ENCODE peak calls at places on chromosomes 1 and 21, in seven cellular contexts. One of them, this sample, is unnamed.

GRCh38 chr1:56532359-56532696 is 47.0 kb downstream of the PLPP3 start:
- DNase-seq in ascending aorta: no peak
- DNase-seq in fibroblast of lung: no peak
- DNase-seq in GM12878: no peak
- DNase-seq in GM23338: no peak
- DNase-seq in PC-9: no peak
- DNase-seq in lower lobe of right lung: no peak
- DNase-seq in this sample: no peak

GRCh38 chr1:104294259-104294658 is 544.6 kb downstream of the AMY1C start:
- DNase-seq in ascending aorta: no peak
- DNase-seq in fibroblast of lung: no peak
- DNase-seq in GM12878: no peak
- DNase-seq in GM23338: no peak
- DNase-seq in PC-9: no peak
- DNase-seq in lower lobe of right lung: no peak
- DNase-seq in this sample: no peak

GRCh38 chr1:118302145-118302544 is 117.1 kb upstream of the SPAG17 start:
- DNase-seq in ascending aorta: no peak
- DNase-seq in fibroblast of lung: no peak
- DNase-seq in GM12878: no peak
- DNase-seq in GM23338: peak; percentile 4
- DNase-seq in PC-9: no peak
- DNase-seq in lower lobe of right lung: no peak
- DNase-seq in this sample: no peak

GRCh38 chr1:8602471-8603219 is 214.8 kb downstream of the RERE start:
- DNase-seq in ascending aorta: no peak
- DNase-seq in fibroblast of lung: no peak
- DNase-seq in GM12878: no peak
- DNase-seq in GM23338: no peak
- DNase-seq in PC-9: no peak
- DNase-seq in lower lobe of right lung: no peak
- DNase-seq in this sample: no peak

GRCh38 chr1:179178965-179179364 is 50.5 kb downstream of the ABL2 start:
- DNase-seq in ascending aorta: no peak
- DNase-seq in fibroblast of lung: peak; percentile 52
- DNase-seq in GM12878: no peak
- DNase-seq in GM23338: no peak
- DNase-seq in PC-9: no peak
- DNase-seq in lower lobe of right lung: no peak
- DNase-seq in this sample: peak; percentile 25

GRCh38 chr1:89489037-89489729 is 35.4 kb upstream of the LRRC8B start:
- DNase-seq in ascending aorta: no peak
- DNase-seq in fibroblast of lung: peak; percentile 62
- DNase-seq in GM12878: no peak
- DNase-seq in GM23338: no peak
- DNase-seq in PC-9: no peak
- DNase-seq in lower lobe of right lung: no peak
- DNase-seq in this sample: no peak

GRCh38 chr1:39639333-39640130 is at the start of gene HEYL:
- DNase-seq in ascending aorta: peak; percentile 88
- DNase-seq in fibroblast of lung: peak; percentile 21
- DNase-seq in GM12878: no peak
- DNase-seq in GM23338: peak; percentile 92
- DNase-seq in PC-9: peak; percentile 56
- DNase-seq in lower lobe of right lung: peak; percentile 84
- DNase-seq in this sample: peak; percentile 90

GRCh38 chr1:59714219-59714618 is 100.5 kb upstream of the HOOK1 start:
- DNase-seq in ascending aorta: no peak
- DNase-seq in fibroblast of lung: no peak
- DNase-seq in GM12878: no peak
- DNase-seq in GM23338: no peak
- DNase-seq in PC-9: no peak
- DNase-seq in lower lobe of right lung: no peak
- DNase-seq in this sample: no peak

GRCh38 chr1:147840909-147841308 is 61.7 kb upstream of the GJA8 start:
- DNase-seq in ascending aorta: no peak
- DNase-seq in fibroblast of lung: no peak
- DNase-seq in GM12878: no peak
- DNase-seq in GM23338: no peak
- DNase-seq in PC-9: no peak
- DNase-seq in lower lobe of right lung: no peak
- DNase-seq in this sample: peak; percentile 10

GRCh38 chr1:231691618-231692259 is 65.1 kb downstream of the DISC1 start:
- DNase-seq in ascending aorta: no peak
- DNase-seq in fibroblast of lung: no peak
- DNase-seq in GM12878: no peak
- DNase-seq in GM23338: peak; percentile 78
- DNase-seq in PC-9: no peak
- DNase-seq in lower lobe of right lung: no peak
- DNase-seq in this sample: peak; percentile 52

GRCh38 chr1:243525085-243525487 is 269.2 kb downstream of the SDCCAG8 start:
- DNase-seq in ascending aorta: no peak
- DNase-seq in fibroblast of lung: peak; percentile 63
- DNase-seq in GM12878: no peak
- DNase-seq in GM23338: no peak
- DNase-seq in PC-9: no peak
- DNase-seq in lower lobe of right lung: no peak
- DNase-seq in this sample: no peak

GRCh38 chr1:232393010-232393833 is 236.7 kb downstream of the SIPA1L2 start:
- DNase-seq in ascending aorta: no peak
- DNase-seq in fibroblast of lung: no peak
- DNase-seq in GM12878: no peak
- DNase-seq in GM23338: no peak
- DNase-seq in PC-9: no peak
- DNase-seq in lower lobe of right lung: no peak
- DNase-seq in this sample: no peak

GRCh38 chr1:110630770-110631663 is 24.9 kb upstream of the KCNA2 start:
- DNase-seq in ascending aorta: peak; percentile 78
- DNase-seq in fibroblast of lung: peak; percentile 64
- DNase-seq in GM12878: peak; percentile 84
- DNase-seq in GM23338: peak; percentile 92
- DNase-seq in PC-9: peak; percentile 63
- DNase-seq in lower lobe of right lung: peak; percentile 81
- DNase-seq in this sample: peak; percentile 48

GRCh38 chr21:44299085-44299457 is 782 bp upstream of the PFKL start:
- DNase-seq in ascending aorta: no peak
- DNase-seq in fibroblast of lung: peak; percentile 34
- DNase-seq in GM12878: no peak
- DNase-seq in GM23338: no peak
- DNase-seq in PC-9: no peak
- DNase-seq in lower lobe of right lung: no peak
- DNase-seq in this sample: no peak

GRCh38 chr1:78833491-78833890 is 173.0 kb downstream of the ADGRL4 start:
- DNase-seq in ascending aorta: no peak
- DNase-seq in fibroblast of lung: peak; percentile 85
- DNase-seq in GM12878: no peak
- DNase-seq in GM23338: no peak
- DNase-seq in PC-9: no peak
- DNase-seq in lower lobe of right lung: no peak
- DNase-seq in this sample: no peak

GRCh38 chr1:230087034-230087721 is 20.1 kb downstream of the GALNT2 start:
- DNase-seq in ascending aorta: no peak
- DNase-seq in fibroblast of lung: no peak
- DNase-seq in GM12878: no peak
- DNase-seq in GM23338: no peak
- DNase-seq in PC-9: no peak
- DNase-seq in lower lobe of right lung: no peak
- DNase-seq in this sample: no peak

GRCh38 chr1:185871627-185872150 is 137.5 kb downstream of the HMCN1 start:
- DNase-seq in ascending aorta: no peak
- DNase-seq in fibroblast of lung: no peak
- DNase-seq in GM12878: no peak
- DNase-seq in GM23338: no peak
- DNase-seq in PC-9: no peak
- DNase-seq in lower lobe of right lung: no peak
- DNase-seq in this sample: no peak
- H3K4me1 ChIP-seq in ascending aorta: no peaks in the 10 kb centered on the region
- H3K4me1 ChIP-seq in fibroblast of lung: no peaks in the 10 kb centered on the region
- H3K4me1 ChIP-seq in GM12878: no peaks in the 10 kb centered on the region
- H3K4me1 ChIP-seq in GM23338: no peaks in the 10 kb centered on the region
- H3K4me1 ChIP-seq in PC-9: no peaks in the 10 kb centered on the region
- H3K4me1 ChIP-seq in lower lobe of right lung: no peaks in the 10 kb centered on the region
- H3K4me1 ChIP-seq in this sample: no peaks in the 10 kb centered on the region

GRCh38 chr1:208264469-208265126 is 20.4 kb upstream of the PLXNA2 start:
- DNase-seq in ascending aorta: no peak
- DNase-seq in fibroblast of lung: no peak
- DNase-seq in GM12878: no peak
- DNase-seq in GM23338: no peak
- DNase-seq in PC-9: no peak
- DNase-seq in lower lobe of right lung: no peak
- DNase-seq in this sample: no peak

GRCh38 chr1:208265127-208265469 is 20.9 kb upstream of the PLXNA2 start:
- DNase-seq in ascending aorta: no peak
- DNase-seq in fibroblast of lung: no peak
- DNase-seq in GM12878: no peak
- DNase-seq in GM23338: no peak
- DNase-seq in PC-9: no peak
- DNase-seq in lower lobe of right lung: no peak
- DNase-seq in this sample: no peak

GRCh38 chr1:208267896-208268295 is 23.7 kb upstream of the PLXNA2 start:
- DNase-seq in ascending aorta: no peak
- DNase-seq in fibroblast of lung: no peak
- DNase-seq in GM12878: no peak
- DNase-seq in GM23338: no peak
- DNase-seq in PC-9: no peak
- DNase-seq in lower lobe of right lung: no peak
- DNase-seq in this sample: no peak

GRCh38 chr1:208268541-208269337 is 24.6 kb upstream of the PLXNA2 start:
- DNase-seq in ascending aorta: no peak
- DNase-seq in fibroblast of lung: no peak
- DNase-seq in GM12878: no peak
- DNase-seq in GM23338: no peak
- DNase-seq in PC-9: no peak
- DNase-seq in lower lobe of right lung: no peak
- DNase-seq in this sample: no peak

GRCh38 chr1:208265525-208265924 is 21.3 kb upstream of the PLXNA2 start:
- DNase-seq in ascending aorta: no peak
- DNase-seq in fibroblast of lung: no peak
- DNase-seq in GM12878: no peak
- DNase-seq in GM23338: no peak
- DNase-seq in PC-9: no peak
- DNase-seq in lower lobe of right lung: no peak
- DNase-seq in this sample: no peak
- H3K27me3 ChIP-seq in ascending aorta: no peaks in the 10 kb centered on the region
- H3K27me3 ChIP-seq in fibroblast of lung: peaks cover 12% of the 10 kb centered on the region
- H3K27me3 ChIP-seq in GM12878: peaks cover 1% of the 10 kb centered on the region
- H3K27me3 ChIP-seq in GM23338: no peaks in the 10 kb centered on the region
- H3K27me3 ChIP-seq in PC-9: peaks cover 92% of the 10 kb centered on the region
- H3K27me3 ChIP-seq in lower lobe of right lung: peaks cover 15% of the 10 kb centered on the region
- H3K27me3 ChIP-seq in this sample: peaks cover 15% of the 10 kb centered on the region

GRCh38 chr1:215082532-215083407 is at the start of gene KCNK2:
- DNase-seq in ascending aorta: no peak
- DNase-seq in fibroblast of lung: no peak
- DNase-seq in GM12878: no peak
- DNase-seq in GM23338: peak; percentile 75
- DNase-seq in PC-9: peak; percentile 7
- DNase-seq in lower lobe of right lung: no peak
- DNase-seq in this sample: peak; percentile 42
- H3K4me3 ChIP-seq in ascending aorta: peak within 1 kb of the TSS; percentile 57
- H3K4me3 ChIP-seq in fibroblast of lung: peak within 1 kb of the TSS; percentile 78
- H3K4me3 ChIP-seq in GM12878: no peak within 1 kb of the TSS
- H3K4me3 ChIP-seq in GM23338: peak within 1 kb of the TSS; percentile 78
- H3K4me3 ChIP-seq in PC-9: peak within 1 kb of the TSS; percentile 60
- H3K4me3 ChIP-seq in lower lobe of right lung: peak within 1 kb of the TSS; percentile 37
- H3K4me3 ChIP-seq in this sample: peak within 1 kb of the TSS; percentile 46

DNA sequence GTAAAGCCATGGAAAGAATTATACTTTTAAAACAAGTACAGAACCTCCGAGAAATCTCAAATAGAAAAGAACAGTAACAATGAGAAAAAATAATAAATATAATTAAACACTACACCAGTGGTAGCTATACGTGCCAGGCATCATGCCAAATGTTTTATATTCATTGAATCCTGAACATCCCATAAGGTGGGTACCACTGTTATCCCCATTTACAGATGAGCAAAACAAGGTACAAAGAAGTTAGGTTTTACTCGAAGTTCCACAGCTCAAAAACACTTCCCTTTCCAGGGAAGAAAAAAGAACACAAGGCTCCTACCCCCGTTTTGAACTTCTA is 33.4 kb downstream of the JAK1 start:
- DNase-seq in ascending aorta: no peak
- DNase-seq in fibroblast of lung: no peak
- DNase-seq in GM12878: no peak
- DNase-seq in GM23338: no peak
- DNase-seq in PC-9: no peak
- DNase-seq in lower lobe of right lung: no peak
- DNase-seq in this sample: no peak
- H3K4me1 ChIP-seq in ascending aorta: no peaks in the 10 kb centered on the region
- H3K4me1 ChIP-seq in fibroblast of lung: peaks cover 20% of the 10 kb centered on the region
- H3K4me1 ChIP-seq in GM12878: peaks cover 9% of the 10 kb centered on the region
- H3K4me1 ChIP-seq in GM23338: peaks cover 17% of the 10 kb centered on the region
- H3K4me1 ChIP-seq in PC-9: peaks cover 15% of the 10 kb centered on the region
- H3K4me1 ChIP-seq in lower lobe of right lung: peaks cover 57% of the 10 kb centered on the region
- H3K4me1 ChIP-seq in this sample: no peaks in the 10 kb centered on the region

GRCh38 chr1:20191266-20191665 is 4.9 kb upstream of the PLA2G2C start:
- DNase-seq in ascending aorta: no peak
- DNase-seq in fibroblast of lung: no peak
- DNase-seq in GM12878: no peak
- DNase-seq in GM23338: no peak
- DNase-seq in PC-9: no peak
- DNase-seq in lower lobe of right lung: no peak
- DNase-seq in this sample: no peak
- H3K27me3 ChIP-seq in ascending aorta: no peaks in the 10 kb centered on the region
- H3K27me3 ChIP-seq in fibroblast of lung: peaks cover 31% of the 10 kb centered on the region
- H3K27me3 ChIP-seq in GM12878: peaks cover 5% of the 10 kb centered on the region
- H3K27me3 ChIP-seq in GM23338: no peaks in the 10 kb centered on the region
- H3K27me3 ChIP-seq in PC-9: no peaks in the 10 kb centered on the region
- H3K27me3 ChIP-seq in lower lobe of right lung: peaks cover under 1% of the 10 kb centered on the region
- H3K27me3 ChIP-seq in this sample: peaks cover 40% of the 10 kb centered on the region

GRCh38 chr1:228490120-228491078 is 3.2 kb downstream of the RNF187 start:
- DNase-seq in ascending aorta: no peak
- DNase-seq in fibroblast of lung: peak; percentile 74
- DNase-seq in GM12878: no peak
- DNase-seq in GM23338: no peak
- DNase-seq in PC-9: peak; percentile 41
- DNase-seq in lower lobe of right lung: no peak
- DNase-seq in this sample: no peak

GRCh38 chr1:228486596-228487335 is 416 bp upstream of the RNF187 start:
- DNase-seq in ascending aorta: peak; percentile 82
- DNase-seq in fibroblast of lung: peak; percentile 92
- DNase-seq in GM12878: peak; percentile 71
- DNase-seq in GM23338: peak; percentile 94
- DNase-seq in PC-9: peak; percentile 94
- DNase-seq in lower lobe of right lung: peak; percentile 91
- DNase-seq in this sample: peak; percentile 91

GRCh38 chr1:228488107-228488817 is 1.1 kb downstream of the RNF187 start:
- DNase-seq in ascending aorta: no peak
- DNase-seq in fibroblast of lung: no peak
- DNase-seq in GM12878: no peak
- DNase-seq in GM23338: no peak
- DNase-seq in PC-9: no peak
- DNase-seq in lower lobe of right lung: no peak
- DNase-seq in this sample: peak; percentile 14

GRCh38 chr1:228487336-228488106 is at the start of gene RNF187:
- DNase-seq in ascending aorta: peak; percentile 91
- DNase-seq in fibroblast of lung: no peak
- DNase-seq in GM12878: no peak
- DNase-seq in GM23338: no peak
- DNase-seq in PC-9: no peak
- DNase-seq in lower lobe of right lung: peak; percentile 93
- DNase-seq in this sample: no peak

GRCh38 chr1:228488818-228489674 is 1.9 kb downstream of the RNF187 start:
- DNase-seq in ascending aorta: no peak
- DNase-seq in fibroblast of lung: no peak
- DNase-seq in GM12878: no peak
- DNase-seq in GM23338: no peak
- DNase-seq in PC-9: no peak
- DNase-seq in lower lobe of right lung: no peak
- DNase-seq in this sample: no peak
- H3K4me3 ChIP-seq in ascending aorta: peak overlapping the region; percentile 76
- H3K4me3 ChIP-seq in fibroblast of lung: peak overlapping the region; percentile 94
- H3K4me3 ChIP-seq in GM12878: peak overlapping the region; percentile 91
- H3K4me3 ChIP-seq in GM23338: peak overlapping the region; percentile 99
- H3K4me3 ChIP-seq in PC-9: peak overlapping the region; percentile 96
- H3K4me3 ChIP-seq in lower lobe of right lung: peak overlapping the region; percentile 98
- H3K4me3 ChIP-seq in this sample: peak overlapping the region; percentile 94

This sample was measured in HAP-1.